ENCODE peak calls at places on chromosomes 11 and 22, in eight cellular contexts. K is GM23338; I is HCT116; A is aorta; V is upper lobe of left lung; Y is activated naive CD8-positive, alpha-beta T cell treated with anti-CD3 and anti-CD28 coated beads, Interleukin-2, amount 10 ng/mL, durations not matched to agents 7 days and 5 days; J is sciatic nerve; H is activated naive CD4-positive, alpha-beta T cell treated with anti-CD3 and anti-CD28 coated beads, Interleukin-2, amount 50 U/mL, for 72 hours. M is an unnamed sample.

GRCh38 chr11:102497061-102497460 is 33.5 kb downstream of the MMP7 start:
- ATAC-seq in K (no peak), I (no peak), A (no peak), V (no peak), Y (no peak), J (no peak), H (no peak), M (no peak)

GRCh38 chr11:130278151-130278550 is 36.6 kb downstream of the ZBTB44 start:
- ATAC-seq in K (no peak), I (no peak), A (no peak), V (no peak), Y (no peak), J (no peak), H (peak; percentile 31), M (no peak)

GRCh38 chr11:122775675-122776271 is 62.5 kb upstream of the CRTAM start:
- ATAC-seq in K (no peak), I (no peak), A (no peak), V (no peak), Y (no peak), J (no peak), H (peak; percentile 31), M (peak; percentile 74)

GRCh38 chr11:45188127-45188526 is 41.7 kb downstream of the PRDM11 start:
- ATAC-seq in K (no peak), I (no peak), A (no peak), V (no peak), Y (no peak), J (no peak), H (peak; percentile 55), M (no peak)

GRCh38 chr11:75510626-75511025 is 15.1 kb downstream of the GDPD5 start:
- ATAC-seq in K (no peak), I (no peak), A (no peak), V (no peak), Y (no peak), J (peak; percentile 60), H (no peak), M (no peak)

GRCh38 chr11:70555092-70555491 is 156.8 kb downstream of the CTTN start:
- ATAC-seq in K (no peak), I (no peak), A (no peak), V (no peak), Y (no peak), J (no peak), H (no peak), M (no peak)

GRCh38 chr22:37044634-37045625 is 6.6 kb upstream of the KCTD17 start:
- ATAC-seq in K (no peak), I (no peak), A (no peak), V (no peak), Y (no peak), J (no peak), H (peak; percentile 83), M (peak; percentile 48)

GRCh38 chr11:94588366-94588952 is 21.3 kb downstream of the PIWIL4 start:
- ATAC-seq in K (no peak), I (no peak), A (no peak), V (no peak), Y (no peak), J (no peak), H (no peak), M (no peak)

GRCh38 chr11:68817554-68817953 is 24.2 kb downstream of the CPT1A start:
- ATAC-seq in K (no peak), I (no peak), A (no peak), V (no peak), Y (no peak), J (no peak), H (no peak), M (no peak)

M was measured in stimulated activated memory B cell treated with anti-CD40 and anti-IgM and Interleukin-4, amounts not matched to agents 10 μg/mL and 1 μg/mL and 100 μg/mL, for 72 hours.